ENCODE peak calls at places on chromosome 10, in seven cellular contexts. P, A, Z, I, J, M and W are unnamed samples.

GRCh38 chr10:73591935-73592699 is 975 bp upstream of the USP54 start:
- DNase-seq in P (no peak), A (no peak), Z (no peak), I (peak; percentile 74), J (peak; percentile 92), M (no peak), W (no peak)

GRCh38 chr10:26365681-26366327 is 72.3 kb upstream of the APBB1IP start:
- DNase-seq in P (no peak), A (no peak), Z (no peak), I (peak; percentile 73), J (no peak), M (no peak), W (no peak)

GRCh38 chr10:88979153-88979562 is 11.4 kb upstream of the FAS start:
- DNase-seq in P (no peak), A (no peak), Z (no peak), I (no peak), J (peak; percentile 34), M (peak; percentile 87), W (no peak)

GRCh38 chr10:75358835-75359421 is 42.6 kb downstream of the ZNF503 start:
- DNase-seq in P (no peak), A (no peak), Z (no peak), I (peak; percentile 55), J (no peak), M (peak; percentile 86), W (no peak)

GRCh38 chr10:126417220-126417825 is 29.0 kb upstream of the ADAM12 start:
- DNase-seq in P (no peak), A (no peak), Z (no peak), I (no peak), J (no peak), M (no peak), W (no peak)

GRCh38 chr10:29007748-29008610 is 280.9 kb upstream of the LYZL1 start:
- DNase-seq in P (no peak), A (no peak), Z (no peak), I (no peak), J (no peak), M (no peak), W (no peak)

GRCh38 chr10:57341294-57341693 is 926.4 kb downstream of the IPMK start:
- DNase-seq in P (no peak), A (no peak), Z (no peak), I (no peak), J (no peak), M (no peak), W (no peak)

GRCh38 chr10:76397210-76397881 is 965.9 kb downstream of the LRMDA start:
- DNase-seq in P (no peak), A (no peak), Z (peak; percentile 81), I (no peak), J (no peak), M (no peak), W (no peak)

GRCh38 chr10:78992333-78992732 is 76.4 kb upstream of the ZMIZ1 start:
- DNase-seq in P (no peak), A (no peak), Z (no peak), I (no peak), J (no peak), M (no peak), W (no peak)

GRCh38 chr10:98309366-98310355 is 41.7 kb upstream of the LOXL4 start:
- DNase-seq in P (peak; percentile 20), A (peak; percentile 78), Z (no peak), I (peak; percentile 89), J (peak; percentile 86), M (peak; percentile 23), W (no peak)

GRCh38 chr10:96130326-96130758 is 245 bp downstream of the ZNF518A start:
- DNase-seq in P (peak; percentile 44), A (no peak), Z (peak; percentile 84), I (peak; percentile 82), J (peak; percentile 57), M (no peak), W (peak; percentile 78)

GRCh38 chr10:60707841-60708240 is 70.4 kb upstream of the CDK1 start:
- DNase-seq in P (no peak), A (no peak), Z (no peak), I (no peak), J (no peak), M (no peak), W (no peak)

GRCh38 chr10:71257292-71257997 is 45.1 kb downstream of the UNC5B start:
- DNase-seq in P (no peak), A (no peak), Z (no peak), I (no peak), J (no peak), M (no peak), W (no peak)

GRCh38 chr10:118955531-118956252 is 73.8 kb upstream of the NANOS1 start:
- DNase-seq in P (no peak), A (no peak), Z (no peak), I (no peak), J (no peak), M (no peak), W (no peak)

GRCh38 chr10:110445871-110446270 is 51.8 kb upstream of the DUSP5 start:
- DNase-seq in P (no peak), A (no peak), Z (peak; percentile 28), I (no peak), J (no peak), M (no peak), W (no peak)

GRCh38 chr10:32263300-32263699 is 83.7 kb downstream of the EPC1 start:
- DNase-seq in P (no peak), A (no peak), Z (no peak), I (no peak), J (no peak), M (no peak), W (no peak)

GRCh38 chr10:3336673-3337293 is 164.2 kb upstream of the PITRM1 start:
- DNase-seq in P (no peak), A (no peak), Z (no peak), I (no peak), J (no peak), M (no peak), W (no peak)

GRCh38 chr10:50510517-50511473 is 113.0 kb downstream of the SGMS1 start:
- DNase-seq in P (no peak), A (no peak), Z (no peak), I (no peak), J (peak; percentile 71), M (no peak), W (no peak)